ENCODE peak calls at places on chromosomes 11 and 22, in six cellular contexts. A is testis, M is pancreas, H is left ventricle myocardium inferior, Q is NT2/D1, Y is Peyer's patch. I is an unnamed sample.

GRCh38 chr11:119362741-119363080 is 16.2 kb upstream of the MFRP start:
- DNase-seq in H (no peak), M (no peak), Q (no peak), Y (no peak), A (no peak), I (no peak)

GRCh38 chr11:108983621-108984020 is 318.8 kb downstream of the DDX10 start:
- DNase-seq in A (no peak), Q (no peak), H (no peak), Y (no peak), M (no peak), I (no peak)

GRCh38 chr11:16977136-16978020 is 36.8 kb downstream of the PLEKHA7 start:
- DNase-seq in Y (no peak), A (no peak), M (no peak), H (no peak), Q (no peak), I (no peak)

GRCh38 chr11:108496643-108497256 is 1.4 kb downstream of the POGLUT3 start:
- DNase-seq in A (no peak), H (no peak), Y (no peak), M (no peak), Q (no peak), I (no peak)

GRCh38 chr11:48096588-48097525 is 116.5 kb downstream of the PTPRJ start:
- DNase-seq in H (no peak), Y (no peak), A (no peak), M (no peak), Q (no peak), I (no peak)

GRCh38 chr22:17971711-17972110 is 52.6 kb downstream of the MICAL3 start:
- DNase-seq in Q (no peak), M (no peak), Y (no peak), H (no peak), A (no peak), I (no peak)

GRCh38 chr11:126081915-126082250 is 19.2 kb upstream of the CDON start:
- DNase-seq in H (no peak), M (no peak), A (no peak), Q (no peak), Y (no peak), I (no peak)

GRCh38 chr22:19797086-19797485 is 36.5 kb downstream of the TBX1 start:
- DNase-seq in M (no peak), Q (no peak), H (no peak), A (no peak), Y (no peak), I (no peak)

GRCh38 chr11:35619754-35620640 is 1.7 kb downstream of the FJX1 start:
- DNase-seq in H (peak; percentile 16), Q (no peak), Y (peak; percentile 46), A (no peak), M (no peak), I (no peak)

GRCh38 chr11:103959279-103959930 is 77.0 kb upstream of the DDI1 start:
- DNase-seq in A (no peak), M (no peak), Q (no peak), Y (no peak), H (no peak), I (no peak)

GRCh38 chr22:28703436-28703835 is 23.8 kb upstream of the TTC28 start:
- DNase-seq in M (no peak), A (no peak), Y (no peak), Q (no peak), H (no peak), I (no peak)

GRCh38 chr11:105177658-105178057 is 38.1 kb upstream of the CARD18 start:
- DNase-seq in Y (no peak), H (no peak), M (no peak), A (no peak), Q (no peak), I (no peak)

GRCh38 chr22:30829901-30830550 is 135.4 kb downstream of the OSBP2 start:
- DNase-seq in Y (no peak), H (no peak), M (no peak), A (no peak), Q (no peak), I (no peak)

GRCh38 chr11:120666121-120666639 is 154.6 kb downstream of the GRIK4 start:
- DNase-seq in Q (no peak), H (no peak), M (no peak), Y (no peak), A (no peak), I (no peak)

GRCh38 chr11:122893131-122893530 is 10.6 kb downstream of the JHY start:
- DNase-seq in H (no peak), A (no peak), Q (no peak), M (no peak), Y (no peak), I (no peak)

GRCh38 chr22:45136594-45136993 is 27.1 kb upstream of the NUP50 start:
- DNase-seq in H (no peak), Q (no peak), A (no peak), M (no peak), Y (no peak), I (no peak)

GRCh38 chr22:25702046-25702445 is 39.9 kb upstream of the MYO18B start:
- DNase-seq in H (no peak), Y (no peak), A (no peak), M (no peak), Q (no peak), I (no peak)

GRCh38 chr11:94652735-94653284 is 85.6 kb downstream of the PIWIL4 start:
- DNase-seq in H (no peak), A (no peak), Q (no peak), Y (no peak), M (no peak), I (no peak)

GRCh38 chr22:38262051-38262795 is 10.6 kb downstream of the TMEM184B start:
- DNase-seq in Y (peak; percentile 79), H (peak; percentile 50), M (peak; percentile 44), A (no peak), Q (no peak), I (peak; percentile 78)

GRCh38 chr11:70483077-70483861 is 84.9 kb downstream of the CTTN start:
- DNase-seq in M (no peak), A (no peak), Y (peak; percentile 57), H (peak; percentile 45), Q (no peak), I (no peak)

GRCh38 chr22:36373258-36373579 is 14.5 kb downstream of the MYH9 start:
- DNase-seq in Q (no peak), M (peak; percentile 47), A (no peak), H (peak; percentile 60), Y (no peak), I (peak; percentile 75)
- H3K4me1 ChIP-seq in Q (peaks cover 21% of the 10 kb centered on the region), M (peaks cover 93% of the 10 kb centered on the region), A (peaks cover 55% of the 10 kb centered on the region), H (peaks cover 100% of the 10 kb centered on the region), Y (peaks cover 100% of the 10 kb centered on the region), I (peaks cover 91% of the 10 kb centered on the region)

GRCh38 chr11:134716582-134716981 is 304.5 kb upstream of the B3GAT1 start:
- DNase-seq in M (no peak), Y (no peak), H (no peak), A (no peak), Q (no peak), I (no peak)
- H3K4me1 ChIP-seq in M (no peaks in the 10 kb centered on the region), Y (no peaks in the 10 kb centered on the region), H (no peaks in the 10 kb centered on the region), A (no peaks in the 10 kb centered on the region), Q (no peaks in the 10 kb centered on the region), I (no peaks in the 10 kb centered on the region)

GRCh38 chr11:64763804-64764611 is 4.2 kb upstream of the PYGM start:
- DNase-seq in Y (no peak), H (no peak), M (no peak), Q (no peak), A (no peak), I (no peak)

GRCh38 chr11:64765291-64765803 is 5.6 kb upstream of the PYGM start:
- DNase-seq in H (no peak), Y (peak; percentile 46), Q (no peak), M (no peak), A (peak; percentile 66), I (peak; percentile 27)

GRCh38 chr11:64762277-64762915 is 2.6 kb upstream of the PYGM start:
- DNase-seq in A (no peak), M (no peak), H (no peak), Q (no peak), Y (no peak), I (no peak)

GRCh38 chr11:64764753-64765152 is 5.0 kb upstream of the PYGM start:
- DNase-seq in Y (no peak), H (no peak), Q (no peak), M (no peak), A (no peak), I (no peak)

GRCh38 chr11:64762916-64763803 is 3.4 kb upstream of the PYGM start:
- DNase-seq in H (no peak), A (no peak), Q (peak; percentile 70), Y (no peak), M (no peak), I (no peak)
- H3K4me1 ChIP-seq in H (peaks cover 91% of the 10 kb centered on the region), A (peaks cover 70% of the 10 kb centered on the region), Q (peaks cover 59% of the 10 kb centered on the region), Y (peaks cover 37% of the 10 kb centered on the region), M (peaks cover 6% of the 10 kb centered on the region), I (peaks cover 6% of the 10 kb centered on the region)

DNA sequence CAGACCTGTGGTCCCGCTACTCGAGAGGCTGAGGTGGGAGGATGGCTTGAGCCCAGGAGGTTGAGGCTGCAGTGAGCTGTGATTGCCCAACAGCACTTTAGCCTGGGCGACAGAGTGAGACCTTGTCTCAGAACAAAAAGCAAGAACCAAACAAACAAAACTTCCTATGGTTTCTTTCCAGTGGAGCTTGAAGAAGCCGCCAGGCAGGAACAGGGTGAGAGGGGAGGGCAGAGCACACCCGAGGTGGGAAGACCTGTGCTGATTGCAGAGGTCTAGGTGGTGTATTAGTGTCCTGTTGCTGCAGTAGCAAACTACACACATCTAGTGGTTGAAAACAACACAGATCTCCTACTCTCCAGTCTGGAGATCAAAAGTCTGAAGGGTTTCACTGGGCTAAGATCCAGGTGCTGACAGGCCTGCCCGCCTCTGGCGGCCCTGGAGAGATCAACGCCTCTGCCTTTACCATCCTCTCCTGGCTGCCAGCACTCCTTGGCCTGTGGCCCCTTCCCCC is 10.5 kb downstream of the ARHGEF17 start:
- DNase-seq in Q (no peak), Y (no peak), M (no peak), H (no peak), A (no peak), I (no peak)
- H3K4me1 ChIP-seq in Q (peaks cover 45% of the 10 kb centered on the region), Y (peaks cover 68% of the 10 kb centered on the region), M (no peaks in the 10 kb centered on the region), H (peaks cover 100% of the 10 kb centered on the region), A (peaks cover 76% of the 10 kb centered on the region), I (peaks cover 9% of the 10 kb centered on the region)

GRCh38 chr11:61851128-61851899 is 23.2 kb downstream of the FADS2 start:
- DNase-seq in A (peak; percentile 87), Q (no peak), M (no peak), Y (peak; percentile 45), H (peak; percentile 72), I (peak; percentile 42)

GRCh38 chr11:61853698-61854169 is 25.6 kb downstream of the FADS2 start:
- DNase-seq in M (no peak), H (no peak), Q (no peak), A (peak; percentile 79), Y (no peak), I (no peak)

GRCh38 chr11:61850687-61851086 is 22.6 kb downstream of the FADS2 start:
- DNase-seq in M (no peak), A (no peak), H (no peak), Q (no peak), Y (peak; percentile 43), I (no peak)

GRCh38 chr11:61854206-61854875 is 26.2 kb downstream of the FADS2 start:
- DNase-seq in A (no peak), H (no peak), Y (no peak), Q (no peak), M (no peak), I (no peak)

GRCh38 chr11:61851900-61852295 is 23.8 kb downstream of the FADS2 start:
- DNase-seq in H (no peak), M (no peak), A (no peak), Q (no peak), Y (no peak), I (no peak)
- H3K4me1 ChIP-seq in H (peaks cover 34% of the 10 kb centered on the region), M (no peaks in the 10 kb centered on the region), A (peaks cover 52% of the 10 kb centered on the region), Q (peaks cover 14% of the 10 kb centered on the region), Y (no peaks in the 10 kb centered on the region), I (no peaks in the 10 kb centered on the region)